ENCODE peak calls at places on chromosomes 3 and 15, in five cellular contexts. One of them, this sample, is unnamed.

GRCh38 chr3:33652736-33653135 is 65.3 kb downstream of the CLASP2 start:
- DNase-seq in Calu3: no peak
- DNase-seq in activated naive CD4-positive, alpha-beta T cell treated with anti-CD3 and anti-CD28 coated beads, Interleukin-2, amount 50 U/mL, for 72 hours: no peak
- DNase-seq in D341Med: no peak
- DNase-seq in endodermal cell: no peak
- DNase-seq in this sample: no peak

GRCh38 chr3:153972862-153973261 is 148.3 kb upstream of the ARHGEF26 start:
- DNase-seq in Calu3: no peak
- DNase-seq in activated naive CD4-positive, alpha-beta T cell treated with anti-CD3 and anti-CD28 coated beads, Interleukin-2, amount 50 U/mL, for 72 hours: no peak
- DNase-seq in D341Med: no peak
- DNase-seq in endodermal cell: no peak
- DNase-seq in this sample: no peak

GRCh38 chr3:192831111-192831644 is 86.5 kb downstream of the MB21D2 start:
- DNase-seq in Calu3: no peak
- DNase-seq in activated naive CD4-positive, alpha-beta T cell treated with anti-CD3 and anti-CD28 coated beads, Interleukin-2, amount 50 U/mL, for 72 hours: no peak
- DNase-seq in D341Med: no peak
- DNase-seq in endodermal cell: no peak
- DNase-seq in this sample: peak

GRCh38 chr3:148036331-148036881 is 627.2 kb downstream of the ZIC1 start:
- DNase-seq in Calu3: no peak
- DNase-seq in activated naive CD4-positive, alpha-beta T cell treated with anti-CD3 and anti-CD28 coated beads, Interleukin-2, amount 50 U/mL, for 72 hours: no peak
- DNase-seq in D341Med: no peak
- DNase-seq in endodermal cell: no peak
- DNase-seq in this sample: no peak

GRCh38 chr15:52481915-52482314 is 46.8 kb downstream of the MYO5A start:
- DNase-seq in Calu3: no peak
- DNase-seq in activated naive CD4-positive, alpha-beta T cell treated with anti-CD3 and anti-CD28 coated beads, Interleukin-2, amount 50 U/mL, for 72 hours: peak
- DNase-seq in D341Med: no peak
- DNase-seq in endodermal cell: no peak
- DNase-seq in this sample: peak

GRCh38 chr3:28840976-28841376 is 439.9 kb upstream of the RBMS3 start:
- DNase-seq in Calu3: no peak
- DNase-seq in activated naive CD4-positive, alpha-beta T cell treated with anti-CD3 and anti-CD28 coated beads, Interleukin-2, amount 50 U/mL, for 72 hours: peak
- DNase-seq in D341Med: no peak
- DNase-seq in endodermal cell: no peak
- DNase-seq in this sample: no peak

GRCh38 chr15:75051161-75051560 is 27.8 kb downstream of the PPCDC start:
- DNase-seq in Calu3: no peak
- DNase-seq in activated naive CD4-positive, alpha-beta T cell treated with anti-CD3 and anti-CD28 coated beads, Interleukin-2, amount 50 U/mL, for 72 hours: no peak
- DNase-seq in D341Med: no peak
- DNase-seq in endodermal cell: no peak
- DNase-seq in this sample: no peak

GRCh38 chr15:98954411-98954810 is 53.2 kb downstream of the PGPEP1L start:
- DNase-seq in Calu3: no peak
- DNase-seq in activated naive CD4-positive, alpha-beta T cell treated with anti-CD3 and anti-CD28 coated beads, Interleukin-2, amount 50 U/mL, for 72 hours: no peak
- DNase-seq in D341Med: no peak
- DNase-seq in endodermal cell: no peak
- DNase-seq in this sample: peak

This sample was measured in GM03348.